ENCODE peak calls at places on chromosomes 6 and 20, in seven cellular contexts. One of them, this sample, is unnamed.

GRCh38 chr6:133208183-133208755 is 32.9 kb upstream of the EYA4 start:
- DNase-seq in HFF-Myc: no peak
- DNase-seq in foreskin fibroblast: no peak
- DNase-seq in neural progenitor cell: no peak
- DNase-seq in H4: peak; percentile 18
- DNase-seq in sciatic nerve: no peak
- DNase-seq in activated CD4-positive, alpha-beta T cell treated with anti-CD3 and anti-CD28 coated beads for 48 hours: no peak
- DNase-seq in this sample: no peak

GRCh38 chr6:87618531-87618930 is 28.6 kb downstream of the ORC3 start:
- DNase-seq in HFF-Myc: no peak
- DNase-seq in foreskin fibroblast: peak; percentile 7
- DNase-seq in neural progenitor cell: no peak
- DNase-seq in H4: no peak
- DNase-seq in sciatic nerve: no peak
- DNase-seq in activated CD4-positive, alpha-beta T cell treated with anti-CD3 and anti-CD28 coated beads for 48 hours: no peak
- DNase-seq in this sample: no peak

GRCh38 chr20:44596876-44597275 is 14.5 kb downstream of the PKIG start:
- DNase-seq in HFF-Myc: no peak
- DNase-seq in foreskin fibroblast: no peak
- DNase-seq in neural progenitor cell: no peak
- DNase-seq in H4: no peak
- DNase-seq in sciatic nerve: no peak
- DNase-seq in activated CD4-positive, alpha-beta T cell treated with anti-CD3 and anti-CD28 coated beads for 48 hours: no peak
- DNase-seq in this sample: no peak

GRCh38 chr20:5481872-5482271 is 165.1 kb upstream of the PROKR2 start:
- DNase-seq in HFF-Myc: no peak
- DNase-seq in foreskin fibroblast: no peak
- DNase-seq in neural progenitor cell: no peak
- DNase-seq in H4: no peak
- DNase-seq in sciatic nerve: no peak
- DNase-seq in activated CD4-positive, alpha-beta T cell treated with anti-CD3 and anti-CD28 coated beads for 48 hours: no peak
- DNase-seq in this sample: no peak

GRCh38 chr6:43673444-43674063 is 14.0 kb downstream of the MRPS18A start:
- DNase-seq in HFF-Myc: no peak
- DNase-seq in foreskin fibroblast: no peak
- DNase-seq in neural progenitor cell: no peak
- DNase-seq in H4: no peak
- DNase-seq in sciatic nerve: no peak
- DNase-seq in activated CD4-positive, alpha-beta T cell treated with anti-CD3 and anti-CD28 coated beads for 48 hours: no peak
- DNase-seq in this sample: no peak

GRCh38 chr6:164322533-164322932 is 908.0 kb downstream of the QKI start:
- DNase-seq in HFF-Myc: no peak
- DNase-seq in foreskin fibroblast: peak; percentile 57
- DNase-seq in neural progenitor cell: no peak
- DNase-seq in H4: no peak
- DNase-seq in sciatic nerve: no peak
- DNase-seq in activated CD4-positive, alpha-beta T cell treated with anti-CD3 and anti-CD28 coated beads for 48 hours: no peak
- DNase-seq in this sample: no peak

GRCh38 chr6:43984442-43985321 is 142.6 kb downstream of the MRPL14 start:
- DNase-seq in HFF-Myc: no peak
- DNase-seq in foreskin fibroblast: no peak
- DNase-seq in neural progenitor cell: no peak
- DNase-seq in H4: no peak
- DNase-seq in sciatic nerve: no peak
- DNase-seq in activated CD4-positive, alpha-beta T cell treated with anti-CD3 and anti-CD28 coated beads for 48 hours: no peak
- DNase-seq in this sample: no peak

GRCh38 chr6:38193486-38194281 is 374.2 kb downstream of the ZFAND3 start:
- DNase-seq in HFF-Myc: no peak
- DNase-seq in foreskin fibroblast: no peak
- DNase-seq in neural progenitor cell: no peak
- DNase-seq in H4: no peak
- DNase-seq in sciatic nerve: no peak
- DNase-seq in activated CD4-positive, alpha-beta T cell treated with anti-CD3 and anti-CD28 coated beads for 48 hours: no peak
- DNase-seq in this sample: no peak

GRCh38 chr20:21615617-21616080 is 89.8 kb upstream of the PAX1 start:
- DNase-seq in HFF-Myc: no peak
- DNase-seq in foreskin fibroblast: peak; percentile 4
- DNase-seq in neural progenitor cell: peak; percentile 84
- DNase-seq in H4: peak; percentile 67
- DNase-seq in sciatic nerve: peak; percentile 74
- DNase-seq in activated CD4-positive, alpha-beta T cell treated with anti-CD3 and anti-CD28 coated beads for 48 hours: peak; percentile 70
- DNase-seq in this sample: no peak

GRCh38 chr6:27505209-27506027 is 32.5 kb upstream of the ZNF184 start:
- DNase-seq in HFF-Myc: peak; percentile 86
- DNase-seq in foreskin fibroblast: peak; percentile 24
- DNase-seq in neural progenitor cell: peak; percentile 70
- DNase-seq in H4: peak; percentile 75
- DNase-seq in sciatic nerve: no peak
- DNase-seq in activated CD4-positive, alpha-beta T cell treated with anti-CD3 and anti-CD28 coated beads for 48 hours: peak; percentile 78
- DNase-seq in this sample: peak; percentile 68

GRCh38 chr6:37056439-37057127 is 51.1 kb downstream of the FGD2 start:
- DNase-seq in HFF-Myc: no peak
- DNase-seq in foreskin fibroblast: no peak
- DNase-seq in neural progenitor cell: no peak
- DNase-seq in H4: no peak
- DNase-seq in sciatic nerve: no peak
- DNase-seq in activated CD4-positive, alpha-beta T cell treated with anti-CD3 and anti-CD28 coated beads for 48 hours: no peak
- DNase-seq in this sample: no peak

GRCh38 chr20:57620999-57621398 is 773 bp upstream of the ZBP1 start:
- DNase-seq in HFF-Myc: no peak
- DNase-seq in foreskin fibroblast: no peak
- DNase-seq in neural progenitor cell: no peak
- DNase-seq in H4: no peak
- DNase-seq in sciatic nerve: no peak
- DNase-seq in activated CD4-positive, alpha-beta T cell treated with anti-CD3 and anti-CD28 coated beads for 48 hours: peak; percentile 44
- DNase-seq in this sample: no peak

GRCh38 chr6:158892266-158892665 is 73.1 kb upstream of the EZR start:
- DNase-seq in HFF-Myc: no peak
- DNase-seq in foreskin fibroblast: no peak
- DNase-seq in neural progenitor cell: no peak
- DNase-seq in H4: no peak
- DNase-seq in sciatic nerve: no peak
- DNase-seq in activated CD4-positive, alpha-beta T cell treated with anti-CD3 and anti-CD28 coated beads for 48 hours: no peak
- DNase-seq in this sample: no peak

GRCh38 chr20:5041433-5041832 is 40.1 kb upstream of the SLC23A2 start:
- DNase-seq in HFF-Myc: no peak
- DNase-seq in foreskin fibroblast: no peak
- DNase-seq in neural progenitor cell: peak; percentile 8
- DNase-seq in H4: no peak
- DNase-seq in sciatic nerve: no peak
- DNase-seq in activated CD4-positive, alpha-beta T cell treated with anti-CD3 and anti-CD28 coated beads for 48 hours: no peak
- DNase-seq in this sample: no peak

GRCh38 chr20:62219992-62220665 is at the start of gene HRH3:
- DNase-seq in HFF-Myc: no peak
- DNase-seq in foreskin fibroblast: no peak
- DNase-seq in neural progenitor cell: peak; percentile 95
- DNase-seq in H4: no peak
- DNase-seq in sciatic nerve: no peak
- DNase-seq in activated CD4-positive, alpha-beta T cell treated with anti-CD3 and anti-CD28 coated beads for 48 hours: peak; percentile 21
- DNase-seq in this sample: no peak

GRCh38 chr20:17225891-17226409 is 890 bp upstream of the PCSK2 start:
- DNase-seq in HFF-Myc: no peak
- DNase-seq in foreskin fibroblast: no peak
- DNase-seq in neural progenitor cell: peak; percentile 66
- DNase-seq in H4: no peak
- DNase-seq in sciatic nerve: peak; percentile 56
- DNase-seq in activated CD4-positive, alpha-beta T cell treated with anti-CD3 and anti-CD28 coated beads for 48 hours: no peak
- DNase-seq in this sample: no peak

GRCh38 chr6:20631525-20631924 is 97.3 kb downstream of the CDKAL1 start:
- DNase-seq in HFF-Myc: no peak
- DNase-seq in foreskin fibroblast: no peak
- DNase-seq in neural progenitor cell: no peak
- DNase-seq in H4: no peak
- DNase-seq in sciatic nerve: no peak
- DNase-seq in activated CD4-positive, alpha-beta T cell treated with anti-CD3 and anti-CD28 coated beads for 48 hours: no peak
- DNase-seq in this sample: no peak

GRCh38 chr6:17469006-17469972 is 75.9 kb downstream of the CAP2 start:
- DNase-seq in HFF-Myc: no peak
- DNase-seq in foreskin fibroblast: no peak
- DNase-seq in neural progenitor cell: no peak
- DNase-seq in H4: no peak
- DNase-seq in sciatic nerve: no peak
- DNase-seq in activated CD4-positive, alpha-beta T cell treated with anti-CD3 and anti-CD28 coated beads for 48 hours: no peak
- DNase-seq in this sample: no peak

GRCh38 chr6:34132486-34133185 is 13.3 kb downstream of the GRM4 start:
- DNase-seq in HFF-Myc: peak; percentile 7
- DNase-seq in foreskin fibroblast: no peak
- DNase-seq in neural progenitor cell: peak; percentile 90
- DNase-seq in H4: peak; percentile 24
- DNase-seq in sciatic nerve: no peak
- DNase-seq in activated CD4-positive, alpha-beta T cell treated with anti-CD3 and anti-CD28 coated beads for 48 hours: peak; percentile 43
- DNase-seq in this sample: no peak

GRCh38 chr6:42756713-42757112 is 10.8 kb upstream of the TBCC start:
- DNase-seq in HFF-Myc: no peak
- DNase-seq in foreskin fibroblast: no peak
- DNase-seq in neural progenitor cell: peak; percentile 31
- DNase-seq in H4: no peak
- DNase-seq in sciatic nerve: no peak
- DNase-seq in activated CD4-positive, alpha-beta T cell treated with anti-CD3 and anti-CD28 coated beads for 48 hours: no peak
- DNase-seq in this sample: no peak

GRCh38 chr20:6632187-6632586 is 135.3 kb upstream of the BMP2 start:
- DNase-seq in HFF-Myc: no peak
- DNase-seq in foreskin fibroblast: no peak
- DNase-seq in neural progenitor cell: no peak
- DNase-seq in H4: no peak
- DNase-seq in sciatic nerve: peak; percentile 60
- DNase-seq in activated CD4-positive, alpha-beta T cell treated with anti-CD3 and anti-CD28 coated beads for 48 hours: peak; percentile 2
- DNase-seq in this sample: no peak

GRCh38 chr20:41524980-41525613 is 93.1 kb downstream of the CHD6 start:
- DNase-seq in HFF-Myc: no peak
- DNase-seq in foreskin fibroblast: peak; percentile 49
- DNase-seq in neural progenitor cell: peak; percentile 29
- DNase-seq in H4: no peak
- DNase-seq in sciatic nerve: peak; percentile 80
- DNase-seq in activated CD4-positive, alpha-beta T cell treated with anti-CD3 and anti-CD28 coated beads for 48 hours: no peak
- DNase-seq in this sample: no peak

GRCh38 chr20:34129518-34130162 is 17.6 kb upstream of the EIF2S2 start:
- DNase-seq in HFF-Myc: peak; percentile 44
- DNase-seq in foreskin fibroblast: peak; percentile 54
- DNase-seq in neural progenitor cell: peak; percentile 84
- DNase-seq in H4: peak; percentile 72
- DNase-seq in sciatic nerve: no peak
- DNase-seq in activated CD4-positive, alpha-beta T cell treated with anti-CD3 and anti-CD28 coated beads for 48 hours: peak; percentile 59
- DNase-seq in this sample: peak; percentile 25

GRCh38 chr6:137830562-137830961 is 36.5 kb upstream of the TNFAIP3 start:
- DNase-seq in HFF-Myc: no peak
- DNase-seq in foreskin fibroblast: no peak
- DNase-seq in neural progenitor cell: no peak
- DNase-seq in H4: no peak
- DNase-seq in sciatic nerve: no peak
- DNase-seq in activated CD4-positive, alpha-beta T cell treated with anti-CD3 and anti-CD28 coated beads for 48 hours: peak; percentile 49
- DNase-seq in this sample: no peak

GRCh38 chr20:62151835-62152364 is 8.3 kb downstream of the SS18L1 start:
- DNase-seq in HFF-Myc: no peak
- DNase-seq in foreskin fibroblast: no peak
- DNase-seq in neural progenitor cell: no peak
- DNase-seq in H4: no peak
- DNase-seq in sciatic nerve: no peak
- DNase-seq in activated CD4-positive, alpha-beta T cell treated with anti-CD3 and anti-CD28 coated beads for 48 hours: no peak
- DNase-seq in this sample: no peak

GRCh38 chr6:106281661-106282060 is 43.9 kb downstream of the ATG5 start:
- DNase-seq in HFF-Myc: no peak
- DNase-seq in foreskin fibroblast: no peak
- DNase-seq in neural progenitor cell: no peak
- DNase-seq in H4: no peak
- DNase-seq in sciatic nerve: no peak
- DNase-seq in activated CD4-positive, alpha-beta T cell treated with anti-CD3 and anti-CD28 coated beads for 48 hours: no peak
- DNase-seq in this sample: no peak

GRCh38 chr20:44186674-44187053 is 324 bp downstream of the JPH2 start:
- DNase-seq in HFF-Myc: no peak
- DNase-seq in foreskin fibroblast: no peak
- DNase-seq in neural progenitor cell: no peak
- DNase-seq in H4: no peak
- DNase-seq in sciatic nerve: no peak
- DNase-seq in activated CD4-positive, alpha-beta T cell treated with anti-CD3 and anti-CD28 coated beads for 48 hours: no peak
- DNase-seq in this sample: no peak

GRCh38 chr20:31484001-31484400 is 8.9 kb downstream of the REM1 start:
- DNase-seq in HFF-Myc: no peak
- DNase-seq in foreskin fibroblast: no peak
- DNase-seq in neural progenitor cell: no peak
- DNase-seq in H4: no peak
- DNase-seq in sciatic nerve: peak; percentile 71
- DNase-seq in activated CD4-positive, alpha-beta T cell treated with anti-CD3 and anti-CD28 coated beads for 48 hours: peak; percentile 51
- DNase-seq in this sample: no peak

GRCh38 chr20:49526056-49526455 is 41.9 kb downstream of the PTGIS start:
- DNase-seq in HFF-Myc: no peak
- DNase-seq in foreskin fibroblast: no peak
- DNase-seq in neural progenitor cell: no peak
- DNase-seq in H4: no peak
- DNase-seq in sciatic nerve: no peak
- DNase-seq in activated CD4-positive, alpha-beta T cell treated with anti-CD3 and anti-CD28 coated beads for 48 hours: no peak
- DNase-seq in this sample: no peak

GRCh38 chr6:158663465-158664167 is 13.8 kb downstream of the SYTL3 start:
- DNase-seq in HFF-Myc: no peak
- DNase-seq in foreskin fibroblast: no peak
- DNase-seq in neural progenitor cell: no peak
- DNase-seq in H4: no peak
- DNase-seq in sciatic nerve: no peak
- DNase-seq in activated CD4-positive, alpha-beta T cell treated with anti-CD3 and anti-CD28 coated beads for 48 hours: no peak
- DNase-seq in this sample: no peak

GRCh38 chr6:46940433-46941226 is 18.9 kb upstream of the ADGRF5 start:
- DNase-seq in HFF-Myc: no peak
- DNase-seq in foreskin fibroblast: no peak
- DNase-seq in neural progenitor cell: no peak
- DNase-seq in H4: no peak
- DNase-seq in sciatic nerve: no peak
- DNase-seq in activated CD4-positive, alpha-beta T cell treated with anti-CD3 and anti-CD28 coated beads for 48 hours: no peak
- DNase-seq in this sample: no peak

GRCh38 chr20:61464634-61465033 is 212.6 kb downstream of the CDH4 start:
- DNase-seq in HFF-Myc: no peak
- DNase-seq in foreskin fibroblast: no peak
- DNase-seq in neural progenitor cell: no peak
- DNase-seq in H4: no peak
- DNase-seq in sciatic nerve: no peak
- DNase-seq in activated CD4-positive, alpha-beta T cell treated with anti-CD3 and anti-CD28 coated beads for 48 hours: no peak
- DNase-seq in this sample: no peak

GRCh38 chr6:122755901-122756300 is 23.6 kb upstream of the FABP7 start:
- DNase-seq in HFF-Myc: no peak
- DNase-seq in foreskin fibroblast: no peak
- DNase-seq in neural progenitor cell: no peak
- DNase-seq in H4: no peak
- DNase-seq in sciatic nerve: no peak
- DNase-seq in activated CD4-positive, alpha-beta T cell treated with anti-CD3 and anti-CD28 coated beads for 48 hours: no peak
- DNase-seq in this sample: no peak

GRCh38 chr6:119067091-119067490 is 11.4 kb downstream of the FAM184A start:
- DNase-seq in HFF-Myc: no peak
- DNase-seq in foreskin fibroblast: no peak
- DNase-seq in neural progenitor cell: no peak
- DNase-seq in H4: no peak
- DNase-seq in sciatic nerve: no peak
- DNase-seq in activated CD4-positive, alpha-beta T cell treated with anti-CD3 and anti-CD28 coated beads for 48 hours: no peak
- DNase-seq in this sample: no peak

GRCh38 chr6:134363323-134364039 is 45.6 kb upstream of the SGK1 start:
- DNase-seq in HFF-Myc: no peak
- DNase-seq in foreskin fibroblast: peak; percentile 86
- DNase-seq in neural progenitor cell: no peak
- DNase-seq in H4: no peak
- DNase-seq in sciatic nerve: no peak
- DNase-seq in activated CD4-positive, alpha-beta T cell treated with anti-CD3 and anti-CD28 coated beads for 48 hours: no peak
- DNase-seq in this sample: no peak

GRCh38 chr6:95545226-95545625 is 32.1 kb upstream of the MANEA start:
- DNase-seq in HFF-Myc: no peak
- DNase-seq in foreskin fibroblast: no peak
- DNase-seq in neural progenitor cell: no peak
- DNase-seq in H4: no peak
- DNase-seq in sciatic nerve: no peak
- DNase-seq in activated CD4-positive, alpha-beta T cell treated with anti-CD3 and anti-CD28 coated beads for 48 hours: no peak
- DNase-seq in this sample: no peak

GRCh38 chr6:109467696-109468095 is 12.1 kb upstream of the MICAL1 start:
- DNase-seq in HFF-Myc: no peak
- DNase-seq in foreskin fibroblast: no peak
- DNase-seq in neural progenitor cell: no peak
- DNase-seq in H4: no peak
- DNase-seq in sciatic nerve: no peak
- DNase-seq in activated CD4-positive, alpha-beta T cell treated with anti-CD3 and anti-CD28 coated beads for 48 hours: no peak
- DNase-seq in this sample: no peak